ENCODE peak calls at places on chromosomes 13 and 19, in five cellular contexts. K is activated T-helper 1 cell treated with Interleukin-2 at 50 U/mL for 16 hours; Y is iris pigment epithelial cell; J is activated CD4-positive, alpha-beta T cell treated with anti-CD3 and anti-CD28 coated beads, Interleukin-2, amount 10 ng/mL, durations not matched to agents 7 days and 5 days; U is heart right ventricle. D is an unnamed sample.

GRCh38 chr19:30535011-30535410 is 162.8 kb downstream of the ZNF536 start:
- DNase-seq in U (no peak), J (no peak), K (no peak), Y (no peak), D (no peak)

GRCh38 chr19:4456566-4456842 is 1.1 kb downstream of the UBXN6 start:
- DNase-seq in K (no peak), U (no peak), J (no peak), Y (peak; percentile 79), D (no peak)

GRCh38 chr13:44417446-44417845 is 43.8 kb downstream of the SERP2 start:
- DNase-seq in U (no peak), J (no peak), K (no peak), Y (no peak), D (no peak)

GRCh38 chr19:16773259-16773658 is 53.6 kb downstream of the NWD1 start:
- DNase-seq in K (no peak), U (no peak), J (no peak), Y (no peak), D (no peak)

GRCh38 chr13:106529415-106530208 is 5.8 kb downstream of the EFNB2 start:
- DNase-seq in K (no peak), J (no peak), U (no peak), Y (no peak), D (no peak)

GRCh38 chr13:71831716-71832115 is 35.3 kb downstream of the DACH1 start:
- DNase-seq in U (no peak), K (no peak), J (no peak), Y (no peak), D (no peak)

GRCh38 chr19:7865262-7865911 is 8.8 kb downstream of the PRR36 start:
- DNase-seq in Y (no peak), K (no peak), U (no peak), J (no peak), D (no peak)

GRCh38 chr13:23414682-23415081 is 18.8 kb downstream of the SACS start:
- DNase-seq in J (no peak), Y (no peak), U (no peak), K (no peak), D (no peak)

GRCh38 chr19:11880598-11880997 is 7.0 kb upstream of the ZNF69 start:
- DNase-seq in U (no peak), J (no peak), Y (no peak), K (no peak), D (no peak)

GRCh38 chr13:80082396-80083096 is 258.4 kb downstream of the SPRY2 start:
- DNase-seq in J (no peak), U (no peak), Y (peak; percentile 65), K (no peak), D (no peak)

GRCh38 chr19:1154731-1155351 is 19.2 kb downstream of the SBNO2 start:
- DNase-seq in K (no peak), U (peak; percentile 82), Y (peak; percentile 94), J (no peak), D (no peak)

GRCh38 chr19:28427256-28428083 is 785.5 kb downstream of the UQCRFS1 start:
- DNase-seq in J (no peak), K (no peak), Y (no peak), U (no peak), D (no peak)

GRCh38 chr19:6820237-6820636 is 47.7 kb downstream of the VAV1 start:
- DNase-seq in K (no peak), Y (no peak), J (no peak), U (no peak), D (no peak)

GRCh38 chr19:12789098-12789903 is 2.0 kb upstream of the JUNB start:
- DNase-seq in K (no peak), J (no peak), Y (peak; percentile 36), U (peak; percentile 37), D (no peak)

GRCh38 chr19:1112254-1113208 is 8.7 kb downstream of the GPX4 start:
- DNase-seq in J (no peak), U (no peak), K (no peak), Y (no peak), D (no peak)

GRCh38 chr13:113120300-113121182 is 2.1 kb upstream of the F10 start:
- DNase-seq in K (no peak), J (no peak), Y (no peak), U (no peak), D (no peak)

GRCh38 chr19:54532528-54532927 is 29.9 kb downstream of the LAIR2 start:
- DNase-seq in J (peak; percentile 20), Y (no peak), K (no peak), U (no peak), D (peak; percentile 77)

GRCh38 chr13:83372786-83373185 is 509.5 kb downstream of the SLITRK1 start:
- DNase-seq in J (no peak), K (no peak), U (no peak), Y (peak; percentile 15), D (no peak)

GRCh38 chr13:100588350-100589177 is at the start of gene GGACT:
- DNase-seq in Y (peak; percentile 52), K (peak; percentile 85), J (peak; percentile 79), U (peak; percentile 64), D (peak; percentile 13)

GRCh38 chr13:50357586-50358118 is 342.4 kb downstream of the KCNRG start:
- DNase-seq in J (no peak), Y (peak; percentile 87), K (no peak), U (peak; percentile 54), D (no peak)

GRCh38 chr13:30049692-30050091 is 199.3 kb upstream of the UBL3 start:
- DNase-seq in K (no peak), U (peak; percentile 10), Y (no peak), J (no peak), D (no peak)

GRCh38 chr19:28633223-28634030 is 579.5 kb downstream of the UQCRFS1 start:
- DNase-seq in K (no peak), J (peak; percentile 63), U (no peak), Y (peak; percentile 3), D (no peak)

GRCh38 chr19:35140898-35141626 is 2.0 kb upstream of the FXYD7 start:
- DNase-seq in J (peak; percentile 96), K (peak; percentile 93), U (peak; percentile 89), Y (peak; percentile 83), D (no peak)

GRCh38 chr13:54965881-54966280 is 1937.3 kb downstream of the OLFM4 start:
- DNase-seq in Y (peak; percentile 3), U (no peak), J (no peak), K (no peak), D (no peak)

GRCh38 chr19:33404916-33405315 is 31.4 kb downstream of the CEBPG start:
- DNase-seq in K (no peak), U (no peak), J (no peak), Y (no peak), D (no peak)

GRCh38 chr13:31699650-31700049 is 39.7 kb upstream of the RXFP2 start:
- DNase-seq in K (no peak), J (no peak), U (no peak), Y (no peak), D (no peak)

GRCh38 chr13:23440821-23441608 is 7.5 kb upstream of the SACS start:
- DNase-seq in K (no peak), J (no peak), Y (no peak), U (peak; percentile 26), D (no peak)

GRCh38 chr19:18294467-18294864 is 13.0 kb upstream of the JUND start:
- DNase-seq in U (no peak), J (peak; percentile 93), K (peak; percentile 83), Y (no peak), D (no peak)

GRCh38 chr19:16296713-16297112 is 27.9 kb upstream of the KLF2 start:
- DNase-seq in K (no peak), Y (no peak), U (no peak), J (no peak), D (no peak)

GRCh38 chr13:51785592-51786424 is 18.2 kb downstream of the DHRS12 start:
- DNase-seq in J (no peak), Y (no peak), U (peak; percentile 60), K (no peak), D (no peak)

GRCh38 chr13:110989331-110989730 is 74.5 kb upstream of the ANKRD10 start:
- DNase-seq in Y (peak; percentile 58), U (no peak), J (no peak), K (no peak), D (no peak)

GRCh38 chr13:49587311-49587847 is 2.0 kb upstream of the RCBTB1 start:
- DNase-seq in K (no peak), U (no peak), Y (peak; percentile 80), J (no peak), D (no peak)